ENCODE peak calls at places on chromosomes 12 and 14, in seven cellular contexts. C is K562, E is H1, L is SK-N-SH, R is HepG2, N is GM12892, A is GM12878. K is an unnamed sample.

GRCh38 chr12:65415826-65416225 is 137.3 kb downstream of the MSRB3 start:
- DNase-seq in C (no peak), E (no peak), L (no peak), R (peak; percentile 27), N (no peak), A (no peak), K (no peak)

GRCh38 chr12:45407188-45407850 is 191.4 kb downstream of the ANO6 start:
- DNase-seq in C (no peak), E (no peak), L (no peak), R (no peak), N (no peak), A (no peak), K (no peak)

GRCh38 chr12:50101663-50102062 is 2.1 kb upstream of the GPD1 start:
- DNase-seq in C (peak; percentile 31), E (no peak), L (peak; percentile 51), R (peak; percentile 55), N (no peak), A (no peak), K (no peak)

GRCh38 chr14:20494935-20495766 is 10.2 kb upstream of the RNASE10 start:
- DNase-seq in C (no peak), E (no peak), L (no peak), R (no peak), N (no peak), A (no peak), K (no peak)

GRCh38 chr14:75522224-75522764 is at the start of gene BATF:
- DNase-seq in C (no peak), E (no peak), L (no peak), R (no peak), N (peak; percentile 46), A (no peak), K (peak; percentile 42)

GRCh38 chr12:78636253-78636855 is 228.2 kb upstream of the SYT1 start:
- DNase-seq in C (no peak), E (no peak), L (no peak), R (no peak), N (no peak), A (no peak), K (no peak)

GRCh38 chr14:76377675-76378074 is 1.7 kb downstream of the ESRRB start:
- DNase-seq in C (no peak), E (no peak), L (no peak), R (no peak), N (no peak), A (no peak), K (no peak)

GRCh38 chr12:131137009-131137835 is 183.5 kb downstream of the ADGRD1 start:
- DNase-seq in C (no peak), E (no peak), L (no peak), R (no peak), N (no peak), A (no peak), K (no peak)

GRCh38 chr12:2834581-2835491 is at the start of gene NRIP2:
- DNase-seq in C (no peak), E (no peak), L (peak; percentile 90), R (no peak), N (no peak), A (no peak), K (no peak)

GRCh38 chr12:132642846-132643835 is 24.6 kb downstream of the P2RX2 start:
- DNase-seq in C (no peak), E (no peak), L (no peak), R (no peak), N (no peak), A (no peak), K (no peak)

GRCh38 chr12:104672501-104673265 is 215.9 kb downstream of the CHST11 start:
- DNase-seq in C (no peak), E (no peak), L (no peak), R (no peak), N (no peak), A (no peak), K (no peak)

GRCh38 chr12:107025691-107026090 is 38.7 kb upstream of the MTERF2 start:
- DNase-seq in C (no peak), E (no peak), L (no peak), R (no peak), N (no peak), A (no peak), K (no peak)

GRCh38 chr12:34392741-34393085 is 370.4 kb downstream of the ALG10 start:
- DNase-seq in C (no peak), E (no peak), L (no peak), R (no peak), N (no peak), A (no peak), K (no peak)

GRCh38 chr12:108340037-108340436 is 926 bp upstream of the CMKLR1 start:
- DNase-seq in C (no peak), E (no peak), L (no peak), R (no peak), N (no peak), A (no peak), K (no peak)

GRCh38 chr12:110666892-110667291 is 22.0 kb downstream of the HVCN1 start:
- DNase-seq in C (no peak), E (no peak), L (no peak), R (no peak), N (no peak), A (no peak), K (no peak)

GRCh38 chr12:110669193-110669502 is 19.8 kb downstream of the HVCN1 start:
- DNase-seq in C (no peak), E (no peak), L (no peak), R (no peak), N (no peak), A (no peak), K (no peak)

GRCh38 chr12:110667671-110668070 is 21.2 kb downstream of the HVCN1 start:
- DNase-seq in C (no peak), E (no peak), L (no peak), R (no peak), N (no peak), A (no peak), K (no peak)

GRCh38 chr12:110668480-110669192 is 20.3 kb downstream of the HVCN1 start:
- DNase-seq in C (no peak), E (no peak), L (no peak), R (no peak), N (no peak), A (no peak), K (no peak)

DNA sequence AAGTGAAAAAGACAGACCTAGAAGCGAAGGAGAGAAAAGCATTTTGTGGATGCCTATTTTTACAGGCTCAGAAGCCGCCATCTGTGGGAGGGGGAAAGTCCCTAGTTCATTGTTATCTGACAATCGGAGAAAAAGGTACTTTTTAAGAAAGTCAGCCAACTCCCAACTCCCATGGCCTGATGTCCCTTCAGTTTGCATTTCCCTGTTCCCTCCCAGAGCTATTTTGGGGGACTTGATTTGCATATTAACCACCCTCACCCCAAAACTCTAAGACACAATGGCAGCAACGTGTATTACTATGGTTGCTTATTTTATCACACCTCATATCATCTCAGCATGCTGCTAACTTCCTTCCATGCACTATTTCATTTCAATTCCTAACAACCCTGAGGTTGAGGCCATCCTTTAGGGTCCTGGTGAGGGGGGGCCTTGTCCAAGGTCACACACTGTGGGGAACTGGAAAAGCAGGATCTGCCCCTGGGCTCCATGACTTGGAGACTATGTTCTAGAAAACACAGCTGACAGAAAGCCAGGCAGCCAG is 18.7 kb downstream of the HVCN1 start:
- DNase-seq in C (no peak), E (no peak), L (no peak), R (no peak), N (no peak), A (peak; percentile 95), K (no peak)
- TF ChIP-seq TAF1 in C (no peak), E (no peak), L (no peak), R (no peak), N (no peak), A (peak; percentile 37), K (no peak)

DNA sequence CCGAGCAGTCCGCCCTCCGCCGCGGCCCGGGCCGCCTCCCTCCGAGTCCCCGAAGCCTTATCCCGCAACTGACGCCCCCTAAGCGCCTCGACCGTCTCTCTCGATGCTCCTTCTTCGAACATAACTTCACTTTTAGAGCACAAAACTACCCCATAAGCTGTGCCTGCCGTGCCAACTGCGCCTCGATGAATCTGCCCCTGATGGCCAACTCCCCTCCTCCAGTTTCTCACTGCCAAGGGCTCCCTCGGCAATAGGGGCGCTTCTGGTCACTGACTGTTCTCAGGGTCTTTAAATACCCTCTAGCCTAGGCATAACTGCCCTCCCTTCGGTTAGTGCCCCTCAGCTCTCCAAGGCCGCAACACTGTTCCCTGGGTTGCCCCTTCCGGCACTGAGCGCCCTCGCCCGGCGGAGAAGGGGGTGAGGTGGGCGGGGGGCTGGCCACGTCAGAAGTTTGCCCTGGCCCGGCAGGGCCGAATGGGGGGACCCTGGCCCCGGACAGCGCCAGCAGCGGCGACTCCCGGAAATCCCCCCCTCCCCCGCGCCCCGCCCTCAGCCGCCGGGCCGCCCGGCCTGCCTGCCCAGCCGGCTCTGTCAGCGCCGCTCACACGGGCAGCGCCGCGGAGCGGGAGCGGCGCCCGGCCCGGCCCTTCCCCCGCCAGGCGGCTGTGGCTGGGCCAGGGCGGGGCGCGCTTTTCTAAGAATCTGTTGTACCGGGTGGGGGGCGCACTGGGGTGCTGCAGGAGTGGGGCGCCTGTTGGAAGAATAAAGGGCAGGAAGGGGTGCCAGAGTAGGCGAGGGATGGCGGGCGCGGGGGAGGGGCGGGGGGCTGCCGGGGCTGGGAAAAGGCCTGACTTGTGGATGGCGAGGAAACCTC is 10.6 kb downstream of the RARG start:
- DNase-seq in C (peak; percentile 82), E (no peak), L (peak; percentile 89), R (peak; percentile 77), N (peak; percentile 69), A (no peak), K (peak; percentile 57)
- TF ChIP-seq POLR2AphosphoS5 in C (peak; percentile 35), E (peak; percentile 67), L (peak; percentile 20), R (peak; percentile 67), N (no peak), A (peak; percentile 66), K (peak; percentile 38)

DNA sequence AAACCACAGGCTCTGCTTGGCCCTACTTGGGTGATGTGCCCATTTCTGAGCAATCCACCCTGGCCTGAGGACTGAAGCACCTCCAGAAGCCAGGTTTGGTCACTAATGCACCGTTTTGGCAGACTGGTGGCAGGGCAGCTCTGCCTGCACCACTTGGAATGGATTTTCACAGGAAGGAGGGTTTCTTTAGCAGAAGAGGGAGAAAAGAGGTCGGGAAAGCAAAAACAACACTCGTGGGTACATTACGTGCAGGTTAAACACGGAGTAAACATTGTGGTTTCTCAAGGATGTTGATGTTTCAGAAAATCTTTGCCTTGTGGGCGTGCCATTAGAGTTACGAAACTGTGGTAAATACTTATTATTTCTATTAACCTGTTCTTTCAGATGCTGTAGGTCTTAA is 70.8 kb downstream of the KCNA5 start:
- DNase-seq in C (no peak), E (no peak), L (no peak), R (no peak), N (no peak), A (no peak), K (no peak)
- TF ChIP-seq TAF1 in C (no peak), E (no peak), L (no peak), R (no peak), N (no peak), A (no peak), K (no peak)

GRCh38 chr12:113852273-113852672 is 113.9 kb downstream of the RBM19 start:
- DNase-seq in C (no peak), E (no peak), L (no peak), R (no peak), N (no peak), A (no peak), K (no peak)

GRCh38 chr12:113853491-113853890 is 112.6 kb downstream of the RBM19 start:
- DNase-seq in C (no peak), E (no peak), L (no peak), R (no peak), N (no peak), A (no peak), K (no peak)

GRCh38 chr12:113847856-113848255 is 118.3 kb downstream of the RBM19 start:
- DNase-seq in C (no peak), E (no peak), L (no peak), R (no peak), N (no peak), A (no peak), K (no peak)

GRCh38 chr12:113852695-113853490 is 113.2 kb downstream of the RBM19 start:
- DNase-seq in C (no peak), E (no peak), L (no peak), R (no peak), N (no peak), A (no peak), K (no peak)

GRCh38 chr12:113850309-113851056 is 115.6 kb downstream of the RBM19 start:
- DNase-seq in C (no peak), E (no peak), L (no peak), R (no peak), N (no peak), A (no peak), K (no peak)
- TF ChIP-seq POLR2AphosphoS5 in C (no peak), E (no peak), L (no peak), R (no peak), N (no peak), A (no peak), K (no peak)